ENCODE peak calls at places on chromosomes 16 and 17, in seven cellular contexts. K, J, C, W, F, T and L are unnamed samples.

GRCh38 chr16:75382611-75383010 is 50.7 kb downstream of the CFDP1 start:
- DNase-seq in K (no peak), J (no peak), C (no peak), W (no peak), F (no peak), T (no peak), L (no peak)

GRCh38 chr17:81904600-81905423 is 2.8 kb downstream of the NPB start:
- DNase-seq in K (no peak), J (no peak), C (no peak), W (no peak), F (no peak), T (no peak), L (no peak)

GRCh38 chr17:10698116-10698818 is 873 bp downstream of the ADPRM start:
- DNase-seq in K (no peak), J (no peak), C (no peak), W (no peak), F (no peak), T (no peak), L (no peak)

GRCh38 chr16:76106647-76107046 is 170.6 kb upstream of the CNTNAP4 start:
- DNase-seq in K (no peak), J (no peak), C (no peak), W (no peak), F (no peak), T (no peak), L (no peak)

GRCh38 chr17:17590141-17590735 is 1.3 kb downstream of the PEMT start:
- DNase-seq in K (no peak), J (no peak), C (no peak), W (no peak), F (no peak), T (no peak), L (no peak)

GRCh38 chr17:77421635-77421982 is 280.8 kb downstream of the SEC14L1 start:
- DNase-seq in K (no peak), J (no peak), C (no peak), W (no peak), F (no peak), T (no peak), L (no peak)

GRCh38 chr16:84949776-84950436 is 61.4 kb downstream of the ZDHHC7 start:
- DNase-seq in K (no peak), J (no peak), C (no peak), W (no peak), F (no peak), T (no peak), L (no peak)

GRCh38 chr17:73302189-73302588 is 9.6 kb downstream of the CDC42EP4 start:
- DNase-seq in K (peak), J (no peak), C (no peak), W (no peak), F (no peak), T (no peak), L (no peak)

GRCh38 chr17:44917456-44917855 is 2.2 kb upstream of the GFAP start:
- DNase-seq in K (no peak), J (no peak), C (no peak), W (no peak), F (no peak), T (no peak), L (no peak)

GRCh38 chr16:53129281-53130192 is 74.7 kb downstream of the CHD9 start:
- DNase-seq in K (peak), J (no peak), C (no peak), W (no peak), F (no peak), T (no peak), L (no peak)

GRCh38 chr16:70553175-70553574 is 29.6 kb downstream of the SF3B3 start:
- DNase-seq in K (peak), J (no peak), C (no peak), W (no peak), F (no peak), T (no peak), L (no peak)

GRCh38 chr17:7070712-7071111 is 9.3 kb downstream of the CLEC10A start:
- DNase-seq in K (no peak), J (no peak), C (no peak), W (no peak), F (no peak), T (no peak), L (no peak)

GRCh38 chr17:43829738-43830137 is 3.2 kb downstream of the MPP3 start:
- DNase-seq in K (no peak), J (no peak), C (no peak), W (no peak), F (no peak), T (no peak), L (no peak)